ENCODE peak calls at places on chromosomes 1 and 21, in four cellular contexts. Q, Y, K and S are unnamed samples.

GRCh38 chr1:1144122-1144842 is 28.4 kb upstream of the C1orf159 start:
- DNase-seq in Q (no peak), Y (no peak), K (no peak), S (no peak)

GRCh38 chr21:29181799-29182470 is 51.5 kb downstream of the MAP3K7CL start:
- DNase-seq in Q (no peak), Y (no peak), K (no peak), S (no peak)

GRCh38 chr1:26177182-26177684 is at the start of gene CNKSR1:
- DNase-seq in Q (peak), Y (no peak), K (no peak), S (no peak)

GRCh38 chr1:14332158-14332557 is 266.3 kb upstream of the KAZN start:
- DNase-seq in Q (no peak), Y (no peak), K (no peak), S (no peak)

GRCh38 chr1:156656779-156657160 is 14.9 kb downstream of the BCAN start:
- DNase-seq in Q (no peak), Y (no peak), K (peak), S (no peak)

GRCh38 chr1:19463204-19463803 is 22.0 kb downstream of the CAPZB start:
- DNase-seq in Q (no peak), Y (no peak), K (no peak), S (no peak)

GRCh38 chr1:44020464-44020863 is 10.8 kb downstream of the SLC6A9 start:
- DNase-seq in Q (no peak), Y (no peak), K (no peak), S (no peak)

GRCh38 chr1:160128636-160129035 is 13.1 kb downstream of the ATP1A2 start:
- DNase-seq in Q (no peak), Y (no peak), K (no peak), S (no peak)

GRCh38 chr1:214989341-214989740 is 93.2 kb upstream of the KCNK2 start:
- DNase-seq in Q (no peak), Y (no peak), K (no peak), S (no peak)

GRCh38 chr1:227003163-227003562 is 63.1 kb downstream of the COQ8A start:
- DNase-seq in Q (no peak), Y (no peak), K (no peak), S (no peak)

GRCh38 chr1:59705849-59706599 is 108.7 kb upstream of the HOOK1 start:
- DNase-seq in Q (no peak), Y (no peak), K (peak), S (no peak)

GRCh38 chr21:46097826-46098286 is at the start of gene COL6A2:
- DNase-seq in Q (peak), Y (peak), K (peak), S (peak)

GRCh38 chr1:37481289-37482003 is 7.1 kb downstream of the ZC3H12A start:
- DNase-seq in Q (peak), Y (peak), K (no peak), S (peak)

GRCh38 chr1:151132676-151133338 is 13.6 kb downstream of the SEMA6C start:
- DNase-seq in Q (no peak), Y (peak), K (no peak), S (no peak)

GRCh38 chr1:227779651-227780050 is 35.8 kb upstream of the PRSS38 start:
- DNase-seq in Q (no peak), Y (peak), K (no peak), S (no peak)

GRCh38 chr1:18725231-18725895 is 94.7 kb downstream of the PAX7 start:
- DNase-seq in Q (no peak), Y (no peak), K (no peak), S (no peak)

GRCh38 chr1:38576241-38576640 is 283.3 kb downstream of the RRAGC start:
- DNase-seq in Q (no peak), Y (peak), K (no peak), S (no peak)

GRCh38 chr1:204104331-204105222 is 31.7 kb downstream of the SOX13 start:
- DNase-seq in Q (no peak), Y (no peak), K (no peak), S (no peak)

GRCh38 chr1:28668956-28669719 is 554 bp downstream of the GMEB1 start:
- DNase-seq in Q (peak), Y (no peak), K (peak), S (no peak)

GRCh38 chr1:110243581-110243980 is 33.5 kb downstream of the KCNC4 start:
- DNase-seq in Q (no peak), Y (no peak), K (no peak), S (no peak)

GRCh38 chr1:40739455-40740008 is 44.1 kb upstream of the KCNQ4 start:
- DNase-seq in Q (no peak), Y (no peak), K (no peak), S (no peak)

GRCh38 chr1:109482242-109482641 is 1.5 kb upstream of the ATXN7L2 start:
- DNase-seq in Q (no peak), Y (no peak), K (no peak), S (no peak)

GRCh38 chr1:10663668-10664035 is 132.8 kb downstream of the CASZ1 start:
- DNase-seq in Q (peak), Y (no peak), K (peak), S (no peak)

GRCh38 chr1:37862330-37862729 is 2.9 kb upstream of the MTF1 start:
- DNase-seq in Q (no peak), Y (no peak), K (no peak), S (no peak)

GRCh38 chr1:109617291-109617801 is 2.1 kb downstream of the GNAT2 start:
- DNase-seq in Q (no peak), Y (no peak), K (no peak), S (no peak)

GRCh38 chr1:102724741-102725140 is 383.6 kb downstream of the COL11A1 start:
- DNase-seq in Q (no peak), Y (no peak), K (no peak), S (no peak)

DNA sequence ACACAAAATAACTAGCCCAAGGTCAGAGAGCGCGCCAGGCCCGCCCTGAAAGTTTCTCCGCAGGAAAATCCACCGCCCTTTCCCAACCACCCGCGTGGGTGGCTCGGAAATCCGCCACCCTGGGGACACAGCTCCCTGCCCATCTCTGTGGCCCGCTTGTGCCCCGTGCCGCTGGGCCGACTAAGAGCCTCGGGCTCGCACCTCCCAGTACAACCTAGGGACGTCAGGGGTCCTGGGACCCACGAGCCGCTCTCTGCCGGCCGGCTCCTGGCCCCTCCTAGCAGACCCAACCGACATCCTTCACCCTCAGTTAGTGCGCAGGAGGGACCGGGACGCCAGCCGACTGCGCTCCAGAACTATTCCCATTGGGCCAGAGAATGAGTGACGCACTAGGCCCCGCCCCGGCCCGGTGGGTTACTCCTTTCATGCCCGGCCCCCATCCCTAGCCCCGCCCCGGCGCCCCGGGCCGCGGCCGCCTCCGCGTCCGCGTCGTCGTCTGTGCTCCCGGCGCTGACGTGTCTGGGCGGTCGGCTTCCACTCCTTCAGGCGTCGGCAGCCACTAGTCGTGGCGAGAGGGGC is 396 bp upstream of the UAP1 start:
- DNase-seq in Q (peak), Y (peak), K (peak), S (peak)
- H3K27ac ChIP-seq in Q (peak), Y (peak), K (peak), S (peak)

GRCh38 chr1:197902131-197902453 is 338 bp upstream of the C1orf53 start:
- DNase-seq in Q (no peak), Y (no peak), K (no peak), S (no peak)

GRCh38 chr1:197905699-197906351 is 3.4 kb downstream of the C1orf53 start:
- DNase-seq in Q (no peak), Y (no peak), K (no peak), S (no peak)

GRCh38 chr1:197904126-197904787 is 1.8 kb downstream of the C1orf53 start:
- DNase-seq in Q (no peak), Y (no peak), K (no peak), S (no peak)

GRCh38 chr1:197902454-197903195 is at the start of gene C1orf53:
- DNase-seq in Q (peak), Y (peak), K (peak), S (no peak)

GRCh38 chr1:197903196-197903514 is 725 bp downstream of the C1orf53 start:
- DNase-seq in Q (no peak), Y (no peak), K (no peak), S (no peak)
- H3K27ac ChIP-seq in Q (peak), Y (no peak), K (no peak), S (peak)

GRCh38 chr1:193069748-193070394 is 10.5 kb downstream of the RO60 start:
- DNase-seq in Q (no peak), Y (no peak), K (no peak), S (no peak)
- H3K27ac ChIP-seq in Q (no peak), Y (no peak), K (no peak), S (no peak)

DNA sequence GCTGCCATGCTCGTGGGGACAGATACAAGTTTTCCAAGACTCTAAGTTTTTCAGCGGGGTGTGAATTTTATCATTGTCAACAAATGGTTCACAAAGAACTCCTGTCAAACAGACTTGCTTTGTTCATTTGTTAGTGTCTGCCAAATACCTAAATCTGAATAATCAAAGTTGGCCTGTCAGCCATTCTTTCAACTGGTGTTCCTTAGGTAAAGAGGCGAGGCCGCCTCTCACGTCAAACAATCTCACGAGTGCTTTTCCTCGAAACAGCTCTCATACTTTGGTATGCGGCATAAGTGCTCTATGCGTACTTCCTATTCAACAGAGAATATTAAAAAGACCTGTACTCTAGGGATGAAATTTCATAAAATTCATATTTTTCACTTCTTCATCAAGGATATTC is 51.4 kb upstream of the KANK4 start:
- DNase-seq in Q (no peak), Y (no peak), K (no peak), S (no peak)
- H3K27ac ChIP-seq in Q (peak), Y (no peak), K (no peak), S (no peak)

GRCh38 chr1:51469518-51469917 is 49.5 kb downstream of the EPS15 start:
- DNase-seq in Q (no peak), Y (no peak), K (no peak), S (no peak)
- H3K27ac ChIP-seq in Q (peak), Y (no peak), K (no peak), S (no peak)

GRCh38 chr1:154945160-154945961 is 8.8 kb upstream of the PMVK start:
- DNase-seq in Q (no peak), Y (no peak), K (no peak), S (no peak)
- H3K27ac ChIP-seq in Q (no peak), Y (no peak), K (peak), S (no peak)

DNA sequence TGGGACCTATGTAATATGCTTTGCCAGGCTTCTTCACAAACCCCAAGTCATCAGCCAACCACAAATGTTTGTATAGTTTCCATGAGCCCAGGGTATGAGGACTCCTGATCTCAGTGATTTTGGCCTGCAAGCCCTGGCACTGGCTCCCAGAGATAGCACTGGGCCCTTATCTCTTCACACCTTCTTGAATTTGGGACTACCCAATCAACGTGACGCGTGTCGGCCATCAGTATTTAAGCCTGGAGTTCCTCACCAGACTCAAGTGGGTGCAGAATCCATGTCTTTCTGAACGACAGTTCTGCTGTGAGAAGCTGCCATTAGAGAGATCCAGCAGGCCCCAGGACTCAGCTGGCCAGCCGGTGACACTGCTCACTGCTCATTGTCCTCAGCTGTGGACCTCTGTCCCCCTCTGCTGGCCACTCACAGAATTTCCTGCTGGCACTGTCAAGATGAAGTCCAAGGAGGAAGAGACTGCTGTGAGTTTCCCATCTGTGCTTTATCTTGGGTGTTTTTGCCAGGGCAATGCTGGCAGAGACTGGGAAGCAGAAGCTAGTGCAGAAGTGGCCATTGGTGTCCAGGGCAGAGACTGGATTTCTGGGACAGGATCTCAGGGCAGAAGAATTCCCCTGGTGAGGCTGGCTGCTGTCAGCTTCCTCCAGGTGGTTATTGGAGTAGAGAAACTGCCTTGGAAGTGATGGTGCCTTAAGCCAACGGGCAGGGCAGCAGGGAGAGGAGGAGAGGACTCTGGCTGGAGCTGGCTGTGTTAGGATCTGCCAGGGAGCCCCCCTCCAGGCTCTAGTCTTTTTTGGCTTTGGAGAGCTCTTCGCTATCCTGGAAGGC is 28.4 kb downstream of the TMCC2 start:
- DNase-seq in Q (peak), Y (peak), K (peak), S (no peak)
- H3K27ac ChIP-seq in Q (no peak), Y (no peak), K (no peak), S (no peak)

GRCh38 chr1:84635261-84635848 is 54.9 kb downstream of the SSX2IP start:
- DNase-seq in Q (no peak), Y (no peak), K (no peak), S (no peak)
- H3K27ac ChIP-seq in Q (no peak), Y (no peak), K (no peak), S (no peak)